ENCODE peak calls at places on chromosomes 7 and 10, in nine cellular contexts. O, C, Z, B, X, J, M, K and Q are unnamed samples.

GRCh38 chr7:148540041-148540738 is 50.4 kb upstream of the C7orf33 start:
- DNase-seq in J (no peak), B (peak), O (peak), X (peak), K (peak), M (peak), C (peak), Z (no peak), Q (peak)

GRCh38 chr10:71265201-71265575 is 52.8 kb downstream of the UNC5B start:
- DNase-seq in M (no peak), B (no peak), X (no peak), J (no peak), O (no peak), K (no peak), Z (no peak), C (no peak), Q (no peak)

GRCh38 chr10:98555011-98555619 is 108.4 kb upstream of the HPS1 start:
- DNase-seq in J (no peak), Z (no peak), K (no peak), O (no peak), X (no peak), C (no peak), M (no peak), B (no peak), Q (no peak)

GRCh38 chr7:138170298-138170697 is 94.0 kb downstream of the AKR1D1 start:
- DNase-seq in J (no peak), B (no peak), X (no peak), M (no peak), K (no peak), O (no peak), Z (no peak), C (no peak), Q (no peak)

GRCh38 chr7:41630741-41631140 is 72.1 kb downstream of the INHBA start:
- DNase-seq in O (no peak), X (no peak), B (no peak), K (no peak), Z (no peak), M (no peak), C (no peak), J (no peak), Q (no peak)

GRCh38 chr10:83539528-83540308 is 599.6 kb upstream of the GHITM start:
- DNase-seq in X (no peak), J (no peak), C (peak), K (peak), B (no peak), M (peak), Z (no peak), O (peak), Q (peak)

GRCh38 chr10:104492349-104492940 is 138.8 kb downstream of the CFAP58 start:
- DNase-seq in Z (peak), M (no peak), J (no peak), X (no peak), B (no peak), O (no peak), K (no peak), C (no peak), Q (no peak)

GRCh38 chr7:39228946-39229345 is 251.2 kb downstream of the POU6F2 start:
- DNase-seq in M (no peak), X (no peak), C (peak), J (no peak), K (no peak), B (no peak), O (no peak), Z (no peak), Q (no peak)

GRCh38 chr10:13347235-13348156 is 597 bp downstream of the SEPHS1 start:
- DNase-seq in X (peak), K (peak), B (peak), J (peak), M (peak), C (peak), Z (peak), O (peak), Q (no peak)

GRCh38 chr10:24449769-24450310 is 240.9 kb downstream of the KIAA1217 start:
- DNase-seq in C (no peak), X (no peak), M (no peak), K (no peak), B (no peak), Z (no peak), J (no peak), O (no peak), Q (no peak)

GRCh38 chr10:114868801-114869200 is 47.2 kb downstream of the FHIP2A start:
- DNase-seq in X (no peak), Z (no peak), M (no peak), B (no peak), K (no peak), O (no peak), C (peak), J (no peak), Q (no peak)

GRCh38 chr10:124641282-124642075 is 102.7 kb downstream of the FAM53B start:
- DNase-seq in Z (no peak), M (no peak), K (peak), X (no peak), J (no peak), O (no peak), C (peak), B (no peak), Q (no peak)

GRCh38 chr7:56078196-56078595 is 14.1 kb downstream of the SUMF2 start:
- DNase-seq in X (no peak), O (no peak), K (no peak), J (no peak), Z (no peak), B (no peak), C (no peak), M (no peak), Q (no peak)

GRCh38 chr10:99421233-99421739 is 9.1 kb downstream of the GOT1 start:
- DNase-seq in C (no peak), M (no peak), O (no peak), X (no peak), Z (no peak), K (no peak), J (no peak), B (no peak), Q (no peak)

GRCh38 chr7:13800694-13801448 is 188.6 kb downstream of the ETV1 start:
- DNase-seq in Z (no peak), J (no peak), B (no peak), M (no peak), K (no peak), O (no peak), C (peak), X (no peak), Q (peak)

GRCh38 chr7:2541291-2542010 is 13.9 kb downstream of the BRAT1 start:
- DNase-seq in J (no peak), K (no peak), M (no peak), O (no peak), B (peak), X (no peak), Z (no peak), C (no peak), Q (no peak)

GRCh38 chr7:2864204-2864985 is 20.3 kb upstream of the GNA12 start:
- DNase-seq in Z (no peak), X (no peak), M (no peak), O (no peak), B (no peak), J (no peak), K (no peak), C (peak), Q (no peak)

GRCh38 chr10:106705576-106706526 is 458.7 kb downstream of the SORCS1 start:
- DNase-seq in X (peak), B (no peak), O (peak), Z (peak), C (peak), J (peak), K (peak), M (no peak), Q (peak)

GRCh38 chr7:92723205-92723604 is 113.2 kb downstream of the CDK6 start:
- DNase-seq in J (no peak), O (no peak), B (no peak), M (no peak), K (no peak), Z (no peak), X (no peak), C (peak), Q (no peak)

GRCh38 chr10:31723074-31723750 is 205.4 kb downstream of the ARHGAP12 start:
- DNase-seq in X (no peak), Z (no peak), B (no peak), J (no peak), K (no peak), O (no peak), C (no peak), M (no peak), Q (no peak)

GRCh38 chr7:50389961-50390360 is 60.2 kb downstream of the FIGNL1 start:
- DNase-seq in C (no peak), X (no peak), O (no peak), Z (no peak), K (no peak), M (no peak), J (no peak), B (no peak), Q (no peak)

GRCh38 chr10:78408671-78409472 is 375.2 kb downstream of the RPS24 start:
- DNase-seq in M (peak), J (peak), O (peak), B (peak), K (peak), X (no peak), C (peak), Z (peak), Q (no peak)

GRCh38 chr10:6237189-6237496 is 34.4 kb downstream of the PFKFB3 start:
- DNase-seq in M (no peak), B (no peak), O (no peak), J (no peak), K (no peak), C (no peak), X (no peak), Z (no peak), Q (no peak)

GRCh38 chr10:73876971-73877370 is 2.6 kb upstream of the CAMK2G start:
- DNase-seq in C (no peak), J (no peak), M (no peak), Z (no peak), K (no peak), B (no peak), X (no peak), O (no peak), Q (no peak)

GRCh38 chr7:99289185-99289584 is 16.5 kb downstream of the MYH16 start:
- DNase-seq in J (no peak), X (no peak), C (no peak), Z (no peak), O (no peak), B (no peak), K (no peak), M (no peak), Q (no peak)
- H3K4me3 ChIP-seq in J (no peak), X (no peak), C (no peak), Z (no peak), O (no peak), B (no peak), K (no peak), M (no peak), Q (no peak)

DNA sequence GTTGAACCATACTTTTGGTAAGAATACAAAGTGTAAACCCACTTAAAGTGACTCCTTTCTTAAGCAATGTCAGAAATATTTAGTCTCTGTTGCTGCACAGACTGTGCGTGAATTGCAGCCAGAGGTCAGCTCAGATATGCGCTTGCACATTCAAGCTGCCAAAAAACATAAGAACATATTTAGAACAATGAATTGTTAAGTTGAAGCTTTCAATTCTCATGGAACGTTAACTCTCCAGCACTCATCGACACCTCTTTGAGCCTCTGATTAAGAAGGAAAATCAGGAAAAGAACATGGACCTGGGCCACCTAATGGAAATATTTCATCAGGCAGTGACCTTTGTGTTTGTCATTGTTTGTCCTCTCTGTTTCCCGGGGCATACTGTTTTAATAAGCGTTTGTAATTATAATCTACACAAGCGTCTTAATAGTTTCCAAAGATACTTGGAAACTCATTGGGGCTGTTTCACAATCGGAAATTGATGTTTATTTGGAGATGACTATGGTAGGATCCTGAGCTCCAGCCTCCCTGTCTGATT is 193.0 kb upstream of the CELF2 start:
- DNase-seq in B (no peak), O (peak), M (no peak), X (no peak), C (peak), Z (no peak), J (peak), K (peak), Q (no peak)
- H3K4me3 ChIP-seq in B (no peak), O (peak), M (peak), X (no peak), C (peak), Z (no peak), J (no peak), K (no peak), Q (no peak)

GRCh38 chr7:27616186-27616491 is 46.5 kb downstream of the HIBADH start:
- DNase-seq in B (no peak), X (no peak), Z (no peak), O (no peak), J (no peak), K (no peak), C (no peak), M (no peak), Q (no peak)
- H3K4me3 ChIP-seq in B (no peak), X (no peak), Z (no peak), O (no peak), J (no peak), K (no peak), C (no peak), M (no peak), Q (no peak)

GRCh38 chr10:29522038-29522855 is 112.5 kb downstream of the SVIL start:
- DNase-seq in J (no peak), O (no peak), K (no peak), X (no peak), M (no peak), C (peak), B (no peak), Z (no peak), Q (no peak)
- H3K4me3 ChIP-seq in J (no peak), O (peak), K (no peak), X (no peak), M (peak), C (no peak), B (no peak), Z (no peak), Q (peak)

DNA sequence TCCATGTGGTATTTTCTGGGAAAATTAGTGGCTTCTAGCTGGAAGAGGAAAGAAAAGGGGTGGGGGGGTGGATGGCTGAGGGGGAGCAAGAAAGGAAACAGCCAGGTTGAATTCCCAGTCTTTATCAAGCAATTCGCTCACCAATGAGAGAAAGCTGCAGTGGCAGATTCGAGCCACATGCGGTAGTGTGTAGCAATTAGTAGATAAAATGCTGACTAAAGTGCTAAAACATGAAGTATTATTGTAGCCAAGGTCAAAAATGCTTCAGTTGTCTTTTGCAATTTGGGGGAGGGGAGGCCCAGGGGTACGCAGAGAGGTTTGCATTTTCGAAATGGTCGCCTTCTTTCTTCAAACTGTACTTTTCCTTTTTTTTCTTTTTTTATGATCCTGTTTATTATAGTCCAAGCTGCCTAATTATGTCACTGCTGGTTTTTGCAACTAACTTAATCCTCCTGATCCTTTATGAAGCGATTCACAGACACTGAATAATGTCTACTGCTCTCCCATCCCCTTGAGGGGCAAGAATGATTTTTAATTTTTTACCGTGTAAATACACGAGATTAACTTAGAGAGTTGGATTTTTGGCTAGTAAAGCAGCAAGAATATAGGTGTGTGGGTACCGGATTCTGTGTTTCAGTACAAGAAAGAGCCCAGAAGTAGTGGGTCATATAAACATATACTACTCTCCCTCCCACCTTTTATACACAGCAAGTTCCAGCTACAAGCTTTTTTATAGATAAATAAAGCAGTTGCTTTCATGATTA is 3.6 kb upstream of the ARID5B start:
- DNase-seq in B (peak), C (peak), K (peak), J (peak), M (no peak), Z (no peak), X (no peak), O (peak), Q (no peak)
- H3K4me3 ChIP-seq in B (peak), C (peak), K (peak), J (no peak), M (peak), Z (no peak), X (no peak), O (peak), Q (peak)

GRCh38 chr7:101237206-101238067 is at the start of gene CLDN15:
- DNase-seq in O (peak), Z (no peak), J (no peak), K (peak), M (no peak), X (no peak), C (peak), B (peak), Q (no peak)
- H3K4me3 ChIP-seq in O (peak), Z (no peak), J (no peak), K (no peak), M (peak), X (no peak), C (peak), B (no peak), Q (no peak)

GRCh38 chr7:140036224-140036651 is 26.5 kb downstream of the PARP12 start:
- DNase-seq in Z (no peak), J (no peak), O (no peak), K (no peak), C (no peak), M (no peak), X (no peak), B (no peak), Q (no peak)

GRCh38 chr7:140041626-140042385 is 20.9 kb downstream of the PARP12 start:
- DNase-seq in C (peak), M (no peak), B (no peak), Z (no peak), J (no peak), O (no peak), X (no peak), K (no peak), Q (no peak)

GRCh38 chr7:140042386-140042670 is 20.4 kb downstream of the PARP12 start:
- DNase-seq in K (no peak), J (no peak), C (no peak), X (no peak), Z (no peak), O (no peak), B (no peak), M (no peak), Q (no peak)

GRCh38 chr7:140039071-140039470 is 23.7 kb downstream of the PARP12 start:
- DNase-seq in J (no peak), Z (no peak), B (no peak), K (no peak), M (no peak), O (no peak), X (no peak), C (no peak), Q (no peak)

DNA sequence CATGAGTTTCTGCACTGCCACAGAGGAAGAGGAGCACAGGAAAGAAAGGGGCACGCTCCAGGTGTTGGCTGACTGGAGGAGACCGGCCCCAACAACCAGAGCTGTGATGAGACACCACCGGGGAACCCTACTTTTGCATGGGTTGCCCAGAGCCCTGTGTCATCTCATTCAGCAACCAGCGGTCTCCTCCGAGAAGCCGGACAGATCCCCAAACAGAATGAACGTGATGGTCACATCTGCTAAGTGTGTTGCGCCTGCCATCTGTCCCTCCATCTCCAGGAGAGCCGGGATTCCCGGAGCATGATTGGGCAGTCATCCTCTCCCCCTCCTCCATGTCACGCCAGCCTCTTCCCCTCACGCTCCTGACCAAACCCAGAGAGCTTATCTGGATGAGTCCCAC is 22.9 kb downstream of the PARP12 start:
- DNase-seq in Z (no peak), J (no peak), X (no peak), B (no peak), C (no peak), K (no peak), O (no peak), M (no peak), Q (no peak)
- H3K4me3 ChIP-seq in Z (no peak), J (no peak), X (no peak), B (no peak), C (no peak), K (no peak), O (no peak), M (no peak), Q (no peak)